ENCODE peak calls at places on chromosomes 13 and 19, in nine cellular contexts. One of them, this sample, is unnamed.
A peak's percentile ranks its signal among the peaks of the same experiment; 100 is the strongest.

GRCh38 chr13:70310720-70311119 is 202.5 kb upstream of the KLHL1 start:
- DNase-seq in left ventricle myocardium inferior: no peak
- DNase-seq in breast epithelium: no peak
- DNase-seq in CD4-positive, alpha-beta memory T cell: no peak
- DNase-seq in substantia nigra: no peak
- DNase-seq in adrenal gland: no peak
- DNase-seq in GM23248: no peak
- DNase-seq in heart left ventricle: no peak
- DNase-seq in heart right ventricle: no peak
- DNase-seq in this sample: peak; percentile 10

GRCh38 chr13:94233401-94233800 is 246.1 kb downstream of the DCT start:
- DNase-seq in left ventricle myocardium inferior: peak; percentile 20
- DNase-seq in breast epithelium: no peak
- DNase-seq in CD4-positive, alpha-beta memory T cell: no peak
- DNase-seq in substantia nigra: peak; percentile 33
- DNase-seq in adrenal gland: peak; percentile 68
- DNase-seq in GM23248: peak; percentile 94
- DNase-seq in heart left ventricle: peak; percentile 11
- DNase-seq in heart right ventricle: no peak
- DNase-seq in this sample: peak; percentile 36

GRCh38 chr19:45729774-45730388 is 815 bp downstream of the FBXO46 start:
- DNase-seq in left ventricle myocardium inferior: no peak
- DNase-seq in breast epithelium: no peak
- DNase-seq in CD4-positive, alpha-beta memory T cell: no peak
- DNase-seq in substantia nigra: no peak
- DNase-seq in adrenal gland: no peak
- DNase-seq in GM23248: peak; percentile 42
- DNase-seq in heart left ventricle: no peak
- DNase-seq in heart right ventricle: no peak
- DNase-seq in this sample: no peak

GRCh38 chr13:21767032-21767431 is 96.2 kb downstream of the FGF9 start:
- DNase-seq in left ventricle myocardium inferior: no peak
- DNase-seq in breast epithelium: no peak
- DNase-seq in CD4-positive, alpha-beta memory T cell: no peak
- DNase-seq in substantia nigra: no peak
- DNase-seq in adrenal gland: no peak
- DNase-seq in GM23248: no peak
- DNase-seq in heart left ventricle: no peak
- DNase-seq in heart right ventricle: no peak
- DNase-seq in this sample: no peak

GRCh38 chr19:55046975-55047622 is 9.0 kb upstream of the GP6 start:
- DNase-seq in left ventricle myocardium inferior: no peak
- DNase-seq in breast epithelium: no peak
- DNase-seq in CD4-positive, alpha-beta memory T cell: no peak
- DNase-seq in substantia nigra: no peak
- DNase-seq in adrenal gland: no peak
- DNase-seq in GM23248: no peak
- DNase-seq in heart left ventricle: no peak
- DNase-seq in heart right ventricle: no peak
- DNase-seq in this sample: no peak

GRCh38 chr19:31818740-31819228 is 469.5 kb upstream of the TSHZ3 start:
- DNase-seq in left ventricle myocardium inferior: no peak
- DNase-seq in breast epithelium: no peak
- DNase-seq in CD4-positive, alpha-beta memory T cell: no peak
- DNase-seq in substantia nigra: no peak
- DNase-seq in adrenal gland: no peak
- DNase-seq in GM23248: no peak
- DNase-seq in heart left ventricle: no peak
- DNase-seq in heart right ventricle: no peak
- DNase-seq in this sample: no peak

GRCh38 chr13:32650705-32651311 is 64.6 kb downstream of the PDS5B start:
- DNase-seq in left ventricle myocardium inferior: no peak
- DNase-seq in breast epithelium: no peak
- DNase-seq in CD4-positive, alpha-beta memory T cell: peak; percentile 52
- DNase-seq in substantia nigra: peak; percentile 6
- DNase-seq in adrenal gland: peak; percentile 61
- DNase-seq in GM23248: peak; percentile 70
- DNase-seq in heart left ventricle: peak; percentile 35
- DNase-seq in heart right ventricle: no peak
- DNase-seq in this sample: no peak

GRCh38 chr19:28485300-28485699 is 727.7 kb downstream of the UQCRFS1 start:
- DNase-seq in left ventricle myocardium inferior: no peak
- DNase-seq in breast epithelium: no peak
- DNase-seq in CD4-positive, alpha-beta memory T cell: no peak
- DNase-seq in substantia nigra: no peak
- DNase-seq in adrenal gland: peak; percentile 31
- DNase-seq in GM23248: no peak
- DNase-seq in heart left ventricle: peak; percentile 30
- DNase-seq in heart right ventricle: no peak
- DNase-seq in this sample: no peak

GRCh38 chr13:74629985-74630384 is 495.8 kb upstream of the KLF12 start:
- DNase-seq in left ventricle myocardium inferior: no peak
- DNase-seq in breast epithelium: no peak
- DNase-seq in CD4-positive, alpha-beta memory T cell: no peak
- DNase-seq in substantia nigra: no peak
- DNase-seq in adrenal gland: no peak
- DNase-seq in GM23248: peak; percentile 1
- DNase-seq in heart left ventricle: no peak
- DNase-seq in heart right ventricle: no peak
- DNase-seq in this sample: no peak

GRCh38 chr13:109700176-109700575 is 86.2 kb downstream of the IRS2 start:
- DNase-seq in left ventricle myocardium inferior: peak; percentile 83
- DNase-seq in breast epithelium: no peak
- DNase-seq in CD4-positive, alpha-beta memory T cell: no peak
- DNase-seq in substantia nigra: peak; percentile 56
- DNase-seq in adrenal gland: peak; percentile 66
- DNase-seq in GM23248: no peak
- DNase-seq in heart left ventricle: peak; percentile 87
- DNase-seq in heart right ventricle: peak; percentile 78
- DNase-seq in this sample: peak; percentile 22

GRCh38 chr13:114112826-114113322 is 19.5 kb downstream of the RASA3 start:
- DNase-seq in left ventricle myocardium inferior: no peak
- DNase-seq in breast epithelium: peak; percentile 5
- DNase-seq in CD4-positive, alpha-beta memory T cell: no peak
- DNase-seq in substantia nigra: no peak
- DNase-seq in adrenal gland: no peak
- DNase-seq in GM23248: no peak
- DNase-seq in heart left ventricle: no peak
- DNase-seq in heart right ventricle: no peak
- DNase-seq in this sample: no peak

GRCh38 chr13:38944219-38944618 is 46.4 kb downstream of the STOML3 start:
- DNase-seq in left ventricle myocardium inferior: no peak
- DNase-seq in breast epithelium: no peak
- DNase-seq in CD4-positive, alpha-beta memory T cell: no peak
- DNase-seq in substantia nigra: no peak
- DNase-seq in adrenal gland: no peak
- DNase-seq in GM23248: no peak
- DNase-seq in heart left ventricle: no peak
- DNase-seq in heart right ventricle: no peak
- DNase-seq in this sample: no peak

GRCh38 chr19:12111176-12111575 is 29.0 kb downstream of the ZNF20 start:
- DNase-seq in left ventricle myocardium inferior: no peak
- DNase-seq in breast epithelium: no peak
- DNase-seq in CD4-positive, alpha-beta memory T cell: no peak
- DNase-seq in substantia nigra: no peak
- DNase-seq in adrenal gland: no peak
- DNase-seq in GM23248: no peak
- DNase-seq in heart left ventricle: no peak
- DNase-seq in heart right ventricle: no peak
- DNase-seq in this sample: no peak

GRCh38 chr13:54361460-54361859 is 1332.8 kb downstream of the OLFM4 start:
- DNase-seq in left ventricle myocardium inferior: no peak
- DNase-seq in breast epithelium: no peak
- DNase-seq in CD4-positive, alpha-beta memory T cell: no peak
- DNase-seq in substantia nigra: no peak
- DNase-seq in adrenal gland: no peak
- DNase-seq in GM23248: no peak
- DNase-seq in heart left ventricle: no peak
- DNase-seq in heart right ventricle: no peak
- DNase-seq in this sample: no peak

GRCh38 chr19:5128251-5128931 is 159.5 kb downstream of the KDM4B start:
- DNase-seq in left ventricle myocardium inferior: peak; percentile 68
- DNase-seq in breast epithelium: no peak
- DNase-seq in CD4-positive, alpha-beta memory T cell: no peak
- DNase-seq in substantia nigra: no peak
- DNase-seq in adrenal gland: peak; percentile 88
- DNase-seq in GM23248: peak; percentile 83
- DNase-seq in heart left ventricle: peak; percentile 82
- DNase-seq in heart right ventricle: peak; percentile 78
- DNase-seq in this sample: no peak
- H3K27ac ChIP-seq in left ventricle myocardium inferior: peak overlapping the region; percentile 64
- H3K27ac ChIP-seq in breast epithelium: no peak overlapping the region
- H3K27ac ChIP-seq in CD4-positive, alpha-beta memory T cell: no peak overlapping the region
- H3K27ac ChIP-seq in substantia nigra: no peak overlapping the region
- H3K27ac ChIP-seq in adrenal gland: peak overlapping the region; percentile 68
- H3K27ac ChIP-seq in GM23248: peak overlapping the region; percentile 47
- H3K27ac ChIP-seq in heart left ventricle: peak overlapping the region; percentile 73
- H3K27ac ChIP-seq in heart right ventricle: peak overlapping the region; percentile 63
- H3K27ac ChIP-seq in this sample: no peak overlapping the region

GRCh38 chr13:99074693-99075092 is 96.8 kb upstream of the DOCK9 start:
- DNase-seq in left ventricle myocardium inferior: no peak
- DNase-seq in breast epithelium: no peak
- DNase-seq in CD4-positive, alpha-beta memory T cell: no peak
- DNase-seq in substantia nigra: no peak
- DNase-seq in adrenal gland: no peak
- DNase-seq in GM23248: no peak
- DNase-seq in heart left ventricle: no peak
- DNase-seq in heart right ventricle: no peak
- DNase-seq in this sample: no peak

GRCh38 chr13:99072941-99073340 is 95.1 kb upstream of the DOCK9 start:
- DNase-seq in left ventricle myocardium inferior: no peak
- DNase-seq in breast epithelium: no peak
- DNase-seq in CD4-positive, alpha-beta memory T cell: no peak
- DNase-seq in substantia nigra: no peak
- DNase-seq in adrenal gland: no peak
- DNase-seq in GM23248: no peak
- DNase-seq in heart left ventricle: no peak
- DNase-seq in heart right ventricle: no peak
- DNase-seq in this sample: no peak

GRCh38 chr13:99072356-99072755 is 94.5 kb upstream of the DOCK9 start:
- DNase-seq in left ventricle myocardium inferior: no peak
- DNase-seq in breast epithelium: no peak
- DNase-seq in CD4-positive, alpha-beta memory T cell: no peak
- DNase-seq in substantia nigra: no peak
- DNase-seq in adrenal gland: no peak
- DNase-seq in GM23248: no peak
- DNase-seq in heart left ventricle: no peak
- DNase-seq in heart right ventricle: no peak
- DNase-seq in this sample: no peak

GRCh38 chr13:99078014-99078771 is 100.3 kb upstream of the DOCK9 start:
- DNase-seq in left ventricle myocardium inferior: no peak
- DNase-seq in breast epithelium: no peak
- DNase-seq in CD4-positive, alpha-beta memory T cell: no peak
- DNase-seq in substantia nigra: no peak
- DNase-seq in adrenal gland: no peak
- DNase-seq in GM23248: no peak
- DNase-seq in heart left ventricle: no peak
- DNase-seq in heart right ventricle: no peak
- DNase-seq in this sample: no peak

GRCh38 chr13:99075268-99076191 is 97.7 kb upstream of the DOCK9 start:
- DNase-seq in left ventricle myocardium inferior: no peak
- DNase-seq in breast epithelium: no peak
- DNase-seq in CD4-positive, alpha-beta memory T cell: peak; percentile 50
- DNase-seq in substantia nigra: no peak
- DNase-seq in adrenal gland: no peak
- DNase-seq in GM23248: no peak
- DNase-seq in heart left ventricle: no peak
- DNase-seq in heart right ventricle: no peak
- DNase-seq in this sample: no peak
- H3K27ac ChIP-seq in left ventricle myocardium inferior: peak overlapping the region; percentile 7
- H3K27ac ChIP-seq in breast epithelium: no peak overlapping the region
- H3K27ac ChIP-seq in CD4-positive, alpha-beta memory T cell: peak overlapping the region; percentile 55
- H3K27ac ChIP-seq in substantia nigra: no peak overlapping the region
- H3K27ac ChIP-seq in adrenal gland: no peak overlapping the region
- H3K27ac ChIP-seq in GM23248: no peak overlapping the region
- H3K27ac ChIP-seq in heart left ventricle: peak overlapping the region; percentile 0
- H3K27ac ChIP-seq in heart right ventricle: no peak overlapping the region
- H3K27ac ChIP-seq in this sample: no peak overlapping the region

GRCh38 chr19:2722541-2723344 is 1.6 kb upstream of the DIRAS1 start:
- DNase-seq in left ventricle myocardium inferior: peak; percentile 73
- DNase-seq in breast epithelium: peak; percentile 66
- DNase-seq in CD4-positive, alpha-beta memory T cell: no peak
- DNase-seq in substantia nigra: peak; percentile 15
- DNase-seq in adrenal gland: peak; percentile 93
- DNase-seq in GM23248: peak; percentile 96
- DNase-seq in heart left ventricle: peak; percentile 67
- DNase-seq in heart right ventricle: peak; percentile 74
- DNase-seq in this sample: no peak
- H3K27ac ChIP-seq in left ventricle myocardium inferior: peak overlapping the region; percentile 94
- H3K27ac ChIP-seq in breast epithelium: no peak overlapping the region
- H3K27ac ChIP-seq in CD4-positive, alpha-beta memory T cell: no peak overlapping the region
- H3K27ac ChIP-seq in substantia nigra: peak overlapping the region; percentile 17
- H3K27ac ChIP-seq in adrenal gland: peak overlapping the region; percentile 16
- H3K27ac ChIP-seq in GM23248: peak overlapping the region; percentile 61
- H3K27ac ChIP-seq in heart left ventricle: peak overlapping the region; percentile 91
- H3K27ac ChIP-seq in heart right ventricle: peak overlapping the region; percentile 86
- H3K27ac ChIP-seq in this sample: no peak overlapping the region

GRCh38 chr19:38173324-38174041 is 50.5 kb downstream of the DPF1 start:
- DNase-seq in left ventricle myocardium inferior: peak; percentile 86
- DNase-seq in breast epithelium: no peak
- DNase-seq in CD4-positive, alpha-beta memory T cell: no peak
- DNase-seq in substantia nigra: peak; percentile 91
- DNase-seq in adrenal gland: peak; percentile 95
- DNase-seq in GM23248: peak; percentile 96
- DNase-seq in heart left ventricle: peak; percentile 83
- DNase-seq in heart right ventricle: peak; percentile 83
- DNase-seq in this sample: peak; percentile 94

GRCh38 chr19:38172001-38172400 is 52.0 kb downstream of the DPF1 start:
- DNase-seq in left ventricle myocardium inferior: peak; percentile 41
- DNase-seq in breast epithelium: no peak
- DNase-seq in CD4-positive, alpha-beta memory T cell: no peak
- DNase-seq in substantia nigra: peak; percentile 34
- DNase-seq in adrenal gland: no peak
- DNase-seq in GM23248: no peak
- DNase-seq in heart left ventricle: no peak
- DNase-seq in heart right ventricle: peak; percentile 53
- DNase-seq in this sample: no peak

GRCh38 chr19:38164526-38164925 is 59.5 kb downstream of the DPF1 start:
- DNase-seq in left ventricle myocardium inferior: no peak
- DNase-seq in breast epithelium: no peak
- DNase-seq in CD4-positive, alpha-beta memory T cell: no peak
- DNase-seq in substantia nigra: no peak
- DNase-seq in adrenal gland: no peak
- DNase-seq in GM23248: no peak
- DNase-seq in heart left ventricle: no peak
- DNase-seq in heart right ventricle: no peak
- DNase-seq in this sample: no peak

GRCh38 chr19:38165335-38165734 is 58.7 kb downstream of the DPF1 start:
- DNase-seq in left ventricle myocardium inferior: no peak
- DNase-seq in breast epithelium: no peak
- DNase-seq in CD4-positive, alpha-beta memory T cell: no peak
- DNase-seq in substantia nigra: no peak
- DNase-seq in adrenal gland: no peak
- DNase-seq in GM23248: no peak
- DNase-seq in heart left ventricle: no peak
- DNase-seq in heart right ventricle: no peak
- DNase-seq in this sample: no peak

DNA sequence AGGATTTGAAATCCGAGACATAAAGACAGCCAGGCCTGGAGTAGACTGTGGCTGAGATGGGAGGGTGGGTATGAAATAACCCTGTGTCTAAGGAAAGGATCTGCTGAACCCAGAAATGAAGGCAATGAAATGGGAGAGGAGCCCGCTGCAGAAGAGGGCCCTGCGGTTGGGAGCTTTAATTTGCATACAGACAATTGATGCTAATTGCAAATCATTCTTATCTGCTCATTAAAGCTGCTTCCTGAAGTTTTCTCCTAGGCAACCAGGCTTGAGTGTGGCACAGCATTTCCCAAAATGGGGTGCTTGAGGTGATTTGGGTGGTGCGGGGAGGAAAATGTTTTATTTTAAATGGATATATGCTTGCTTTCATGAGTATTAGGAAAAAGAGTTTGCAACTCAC is 55.4 kb downstream of the DPF1 start:
- DNase-seq in left ventricle myocardium inferior: no peak
- DNase-seq in breast epithelium: no peak
- DNase-seq in CD4-positive, alpha-beta memory T cell: no peak
- DNase-seq in substantia nigra: no peak
- DNase-seq in adrenal gland: no peak
- DNase-seq in GM23248: no peak
- DNase-seq in heart left ventricle: no peak
- DNase-seq in heart right ventricle: no peak
- DNase-seq in this sample: no peak
- H3K27ac ChIP-seq in left ventricle myocardium inferior: no peak overlapping the region
- H3K27ac ChIP-seq in breast epithelium: no peak overlapping the region
- H3K27ac ChIP-seq in CD4-positive, alpha-beta memory T cell: no peak overlapping the region
- H3K27ac ChIP-seq in substantia nigra: no peak overlapping the region
- H3K27ac ChIP-seq in adrenal gland: no peak overlapping the region
- H3K27ac ChIP-seq in GM23248: no peak overlapping the region
- H3K27ac ChIP-seq in heart left ventricle: no peak overlapping the region
- H3K27ac ChIP-seq in heart right ventricle: no peak overlapping the region
- H3K27ac ChIP-seq in this sample: no peak overlapping the region

This sample was measured in epithelial cell of prostate.